ENCODE peak calls at places on chromosomes 5 and 9, in five cellular contexts. One of them, this sample, is unnamed.

GRCh38 chr5:59693492-59693891 is 200.0 kb downstream of the PDE4D start:
- DNase-seq in stomach: no peak
- DNase-seq in suprapubic skin: no peak
- DNase-seq in sigmoid colon: no peak
- DNase-seq in upper lobe of left lung: no peak
- DNase-seq in this sample: no peak

GRCh38 chr9:130112244-130113151 is 58.8 kb downstream of the GPR107 start:
- DNase-seq in stomach: no peak
- DNase-seq in suprapubic skin: no peak
- DNase-seq in sigmoid colon: no peak
- DNase-seq in upper lobe of left lung: no peak
- DNase-seq in this sample: no peak

GRCh38 chr9:124216474-124217176 is 41.1 kb upstream of the NEK6 start:
- DNase-seq in stomach: peak; percentile 35
- DNase-seq in suprapubic skin: peak; percentile 64
- DNase-seq in sigmoid colon: peak; percentile 54
- DNase-seq in upper lobe of left lung: peak; percentile 37
- DNase-seq in this sample: no peak

GRCh38 chr5:14685757-14686156 is 21.2 kb downstream of the OTULIN start:
- DNase-seq in stomach: no peak
- DNase-seq in suprapubic skin: no peak
- DNase-seq in sigmoid colon: no peak
- DNase-seq in upper lobe of left lung: no peak
- DNase-seq in this sample: no peak

GRCh38 chr5:68114641-68115040 is 100.9 kb upstream of the PIK3R1 start:
- DNase-seq in stomach: no peak
- DNase-seq in suprapubic skin: no peak
- DNase-seq in sigmoid colon: no peak
- DNase-seq in upper lobe of left lung: no peak
- DNase-seq in this sample: no peak

GRCh38 chr5:73112359-73112758 is 8.0 kb upstream of the TMEM171 start:
- DNase-seq in stomach: no peak
- DNase-seq in suprapubic skin: no peak
- DNase-seq in sigmoid colon: no peak
- DNase-seq in upper lobe of left lung: no peak
- DNase-seq in this sample: no peak

GRCh38 chr5:55308254-55308836 is 556 bp downstream of the MTREX start:
- DNase-seq in stomach: no peak
- DNase-seq in suprapubic skin: no peak
- DNase-seq in sigmoid colon: no peak
- DNase-seq in upper lobe of left lung: no peak
- DNase-seq in this sample: no peak

GRCh38 chr5:62568800-62569432 is 9.7 kb upstream of the LRRC70 start:
- DNase-seq in stomach: no peak
- DNase-seq in suprapubic skin: no peak
- DNase-seq in sigmoid colon: no peak
- DNase-seq in upper lobe of left lung: no peak
- DNase-seq in this sample: no peak

GRCh38 chr5:80863708-80864107 is 96.5 kb upstream of the RASGRF2 start:
- DNase-seq in stomach: no peak
- DNase-seq in suprapubic skin: no peak
- DNase-seq in sigmoid colon: no peak
- DNase-seq in upper lobe of left lung: no peak
- DNase-seq in this sample: no peak

GRCh38 chr5:174571662-174572397 is 152.6 kb upstream of the MSX2 start:
- DNase-seq in stomach: peak; percentile 49
- DNase-seq in suprapubic skin: no peak
- DNase-seq in sigmoid colon: peak; percentile 81
- DNase-seq in upper lobe of left lung: no peak
- DNase-seq in this sample: no peak

GRCh38 chr5:96629774-96630173 is 32.4 kb upstream of the CAST start:
- DNase-seq in stomach: peak; percentile 42
- DNase-seq in suprapubic skin: no peak
- DNase-seq in sigmoid colon: no peak
- DNase-seq in upper lobe of left lung: no peak
- DNase-seq in this sample: no peak

GRCh38 chr5:134543820-134544692 is 18.6 kb downstream of the JADE2 start:
- DNase-seq in stomach: no peak
- DNase-seq in suprapubic skin: no peak
- DNase-seq in sigmoid colon: no peak
- DNase-seq in upper lobe of left lung: no peak
- DNase-seq in this sample: no peak

GRCh38 chr5:88690619-88691560 is 192.1 kb downstream of the MEF2C start:
- DNase-seq in stomach: peak; percentile 76
- DNase-seq in suprapubic skin: no peak
- DNase-seq in sigmoid colon: peak; percentile 82
- DNase-seq in upper lobe of left lung: peak; percentile 89
- DNase-seq in this sample: peak; percentile 66

GRCh38 chr9:131968632-131969031 is 111.0 kb downstream of the MED27 start:
- DNase-seq in stomach: no peak
- DNase-seq in suprapubic skin: no peak
- DNase-seq in sigmoid colon: no peak
- DNase-seq in upper lobe of left lung: no peak
- DNase-seq in this sample: no peak

GRCh38 chr9:93815135-93815534 is 140.0 kb downstream of the BARX1 start:
- DNase-seq in stomach: no peak
- DNase-seq in suprapubic skin: peak; percentile 30
- DNase-seq in sigmoid colon: no peak
- DNase-seq in upper lobe of left lung: no peak
- DNase-seq in this sample: no peak

GRCh38 chr5:119275873-119276214 is 80.0 kb upstream of the TNFAIP8 start:
- DNase-seq in stomach: no peak
- DNase-seq in suprapubic skin: no peak
- DNase-seq in sigmoid colon: no peak
- DNase-seq in upper lobe of left lung: no peak
- DNase-seq in this sample: no peak

GRCh38 chr5:78243639-78244038 is 50.9 kb downstream of the AP3B1 start:
- DNase-seq in stomach: no peak
- DNase-seq in suprapubic skin: no peak
- DNase-seq in sigmoid colon: no peak
- DNase-seq in upper lobe of left lung: no peak
- DNase-seq in this sample: no peak

GRCh38 chr5:56003633-56004032 is 8.9 kb upstream of the IL6ST start:
- DNase-seq in stomach: no peak
- DNase-seq in suprapubic skin: no peak
- DNase-seq in sigmoid colon: no peak
- DNase-seq in upper lobe of left lung: no peak
- DNase-seq in this sample: no peak

GRCh38 chr5:170145462-170145861 is 39.8 kb downstream of the FOXI1 start:
- DNase-seq in stomach: no peak
- DNase-seq in suprapubic skin: no peak
- DNase-seq in sigmoid colon: no peak
- DNase-seq in upper lobe of left lung: no peak
- DNase-seq in this sample: no peak

GRCh38 chr5:98705841-98706240 is 67.6 kb upstream of the RGMB start:
- DNase-seq in stomach: no peak
- DNase-seq in suprapubic skin: no peak
- DNase-seq in sigmoid colon: no peak
- DNase-seq in upper lobe of left lung: no peak
- DNase-seq in this sample: no peak

GRCh38 chr9:93813687-93814560 is 141.2 kb downstream of the BARX1 start:
- DNase-seq in stomach: no peak
- DNase-seq in suprapubic skin: peak; percentile 36
- DNase-seq in sigmoid colon: no peak
- DNase-seq in upper lobe of left lung: peak; percentile 43
- DNase-seq in this sample: no peak

GRCh38 chr9:20111173-20111843 is 322.5 kb upstream of the SLC24A2 start:
- DNase-seq in stomach: no peak
- DNase-seq in suprapubic skin: no peak
- DNase-seq in sigmoid colon: no peak
- DNase-seq in upper lobe of left lung: no peak
- DNase-seq in this sample: no peak

GRCh38 chr5:53426878-53427277 is 53.6 kb upstream of the FST start:
- DNase-seq in stomach: no peak
- DNase-seq in suprapubic skin: no peak
- DNase-seq in sigmoid colon: no peak
- DNase-seq in upper lobe of left lung: no peak
- DNase-seq in this sample: no peak

GRCh38 chr9:106432631-106433030 is 430.3 kb upstream of the ZNF462 start:
- DNase-seq in stomach: no peak
- DNase-seq in suprapubic skin: no peak
- DNase-seq in sigmoid colon: no peak
- DNase-seq in upper lobe of left lung: no peak
- DNase-seq in this sample: no peak

GRCh38 chr5:135547590-135548254 is 12.0 kb upstream of the NEUROG1 start:
- DNase-seq in stomach: no peak
- DNase-seq in suprapubic skin: no peak
- DNase-seq in sigmoid colon: no peak
- DNase-seq in upper lobe of left lung: no peak
- DNase-seq in this sample: no peak

GRCh38 chr5:135555530-135555929 is 19.8 kb upstream of the NEUROG1 start:
- DNase-seq in stomach: no peak
- DNase-seq in suprapubic skin: no peak
- DNase-seq in sigmoid colon: no peak
- DNase-seq in upper lobe of left lung: no peak
- DNase-seq in this sample: no peak

GRCh38 chr5:135549413-135549812 is 13.6 kb upstream of the NEUROG1 start:
- DNase-seq in stomach: no peak
- DNase-seq in suprapubic skin: no peak
- DNase-seq in sigmoid colon: no peak
- DNase-seq in upper lobe of left lung: no peak
- DNase-seq in this sample: no peak

GRCh38 chr5:135553688-135554462 is 18.1 kb upstream of the NEUROG1 start:
- DNase-seq in stomach: peak; percentile 40
- DNase-seq in suprapubic skin: no peak
- DNase-seq in sigmoid colon: no peak
- DNase-seq in upper lobe of left lung: no peak
- DNase-seq in this sample: no peak

DNA sequence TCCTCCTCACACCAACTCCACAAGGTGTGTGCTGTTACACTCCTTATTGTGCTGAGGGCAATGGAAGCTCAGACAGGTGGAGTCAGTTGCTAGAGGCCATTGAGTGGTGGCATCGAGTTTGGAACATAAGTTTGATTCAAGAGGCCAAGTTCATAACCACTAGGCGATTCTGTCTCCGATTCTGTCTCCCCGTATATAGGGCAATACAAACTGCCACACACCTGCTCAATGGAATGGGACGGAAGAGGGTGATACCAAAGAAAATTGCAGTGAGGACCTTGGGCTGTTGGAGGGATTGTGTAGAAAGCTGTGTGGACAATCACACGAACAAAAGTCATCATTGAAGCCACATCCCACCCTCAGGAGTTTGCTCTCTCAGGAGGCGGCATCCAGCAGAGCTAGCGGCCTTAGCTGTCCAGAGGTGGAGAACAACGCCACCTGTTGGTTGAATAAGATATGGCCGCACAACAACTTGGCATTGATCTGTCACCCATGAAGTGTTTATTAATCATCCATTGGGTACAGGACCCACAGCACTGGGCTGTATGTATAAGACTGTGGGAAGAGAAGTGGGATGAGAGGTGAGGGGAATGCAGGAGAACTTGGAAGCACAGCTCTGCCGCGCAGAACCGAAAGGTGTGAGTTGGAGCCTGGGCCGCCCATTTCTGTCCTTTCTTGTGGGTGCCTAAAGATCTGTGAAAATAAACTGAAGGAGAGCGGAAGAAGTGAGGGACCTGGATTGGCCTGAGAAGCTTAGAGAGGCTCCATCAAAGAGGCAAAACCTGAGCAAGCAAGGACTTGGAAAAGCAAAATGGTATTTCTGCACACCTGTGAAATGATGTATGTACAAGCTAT is 16.1 kb upstream of the NEUROG1 start:
- DNase-seq in stomach: peak; percentile 78
- DNase-seq in suprapubic skin: peak; percentile 78
- DNase-seq in sigmoid colon: peak; percentile 76
- DNase-seq in upper lobe of left lung: no peak
- DNase-seq in this sample: peak; percentile 35
- TF ChIP-seq CTCF in stomach: peak; percentile 81
- TF ChIP-seq CTCF in suprapubic skin: peak; percentile 68
- TF ChIP-seq CTCF in sigmoid colon: peak; percentile 78
- TF ChIP-seq CTCF in upper lobe of left lung: peak; percentile 80
- TF ChIP-seq CTCF in this sample: no peak

DNA sequence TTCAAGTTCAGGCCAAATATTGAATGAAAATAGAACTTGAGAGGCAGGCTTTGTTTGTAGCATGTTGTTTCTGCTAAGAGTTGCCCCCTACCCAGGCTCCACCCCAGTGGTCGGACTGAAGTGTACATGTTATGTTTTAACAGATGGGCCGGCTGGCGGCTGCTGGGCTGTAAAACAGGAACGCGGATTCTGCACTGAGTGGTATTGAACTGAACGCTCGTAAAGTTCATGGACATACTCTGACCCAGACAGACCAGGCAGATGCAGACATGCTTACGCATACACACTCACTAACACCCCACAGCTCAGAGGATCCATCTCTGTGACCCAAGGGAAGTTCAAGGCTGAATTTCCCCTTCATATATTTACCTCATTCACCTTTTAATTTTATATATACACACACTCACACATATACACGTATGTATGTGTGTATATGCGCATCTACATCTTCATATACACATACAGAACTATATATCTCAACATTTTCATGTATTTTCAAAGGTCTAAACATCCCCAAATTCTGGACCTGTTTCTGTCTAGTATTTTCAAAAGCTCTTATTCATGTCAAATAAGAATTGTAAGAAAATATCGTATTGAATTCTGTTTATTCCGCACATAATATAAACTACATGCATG is 1.4 kb downstream of the MARCHF3 start:
- DNase-seq in stomach: no peak
- DNase-seq in suprapubic skin: no peak
- DNase-seq in sigmoid colon: no peak
- DNase-seq in upper lobe of left lung: peak; percentile 6
- DNase-seq in this sample: peak; percentile 47
- H3K27ac ChIP-seq in stomach: no peak overlapping the region
- H3K27ac ChIP-seq in suprapubic skin: no peak overlapping the region
- H3K27ac ChIP-seq in sigmoid colon: no peak overlapping the region
- H3K27ac ChIP-seq in upper lobe of left lung: no peak overlapping the region
- H3K27ac ChIP-seq in this sample: no peak overlapping the region

DNA sequence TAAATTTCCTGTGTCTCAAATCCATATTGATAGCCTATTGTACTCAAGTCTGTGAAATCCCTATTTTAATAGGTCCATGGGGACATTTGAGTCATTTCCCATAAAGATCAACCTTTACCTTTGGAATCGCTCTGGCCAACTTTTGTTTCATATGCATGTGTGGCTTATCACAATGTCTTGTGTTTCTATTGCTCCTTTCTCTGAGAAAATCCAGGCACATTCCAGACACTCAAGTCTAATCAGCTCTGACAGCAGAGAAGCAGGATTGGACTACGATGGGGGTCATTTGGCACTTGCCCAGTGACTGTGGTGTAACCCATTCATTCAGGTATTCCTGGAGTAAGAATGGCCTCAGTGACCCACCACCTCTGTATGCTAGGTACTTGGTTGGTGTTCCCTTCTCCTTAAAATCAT is 48.4 kb downstream of the ACTBL2 start:
- DNase-seq in stomach: no peak
- DNase-seq in suprapubic skin: no peak
- DNase-seq in sigmoid colon: no peak
- DNase-seq in upper lobe of left lung: no peak
- DNase-seq in this sample: no peak
- TF ChIP-seq EP300 in stomach: no peak
- TF ChIP-seq EP300 in suprapubic skin: no peak
- TF ChIP-seq EP300 in sigmoid colon: no peak
- TF ChIP-seq EP300 in upper lobe of left lung: no peak
- TF ChIP-seq EP300 in this sample: no peak

DNA sequence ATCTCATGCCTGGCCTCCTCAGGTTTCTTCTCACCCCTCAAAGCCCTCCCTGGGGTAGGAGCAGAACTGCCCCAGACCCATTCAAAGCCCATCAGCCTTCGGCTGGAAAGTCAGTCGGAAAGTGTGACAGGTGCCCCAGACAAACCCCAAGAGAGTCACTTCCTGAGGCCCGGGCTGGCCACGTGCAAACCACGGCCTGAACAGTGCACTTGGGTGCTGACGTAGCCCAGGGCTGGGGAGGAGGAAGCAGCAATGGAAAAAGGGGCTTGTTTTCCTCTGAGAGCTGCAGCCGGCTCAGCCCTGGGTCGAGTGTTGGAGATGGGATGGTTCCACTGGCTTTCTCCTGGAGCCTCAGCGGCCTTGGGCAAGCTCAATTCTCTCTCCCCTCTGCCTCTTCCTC is 6.0 kb upstream of the EGR1 start:
- DNase-seq in stomach: peak; percentile 43
- DNase-seq in suprapubic skin: no peak
- DNase-seq in sigmoid colon: no peak
- DNase-seq in upper lobe of left lung: no peak
- DNase-seq in this sample: no peak
- TF ChIP-seq CTCF in stomach: no peak
- TF ChIP-seq CTCF in suprapubic skin: no peak
- TF ChIP-seq CTCF in sigmoid colon: no peak
- TF ChIP-seq CTCF in upper lobe of left lung: no peak
- TF ChIP-seq CTCF in this sample: no peak

This sample was measured in ovary.